ENCODE peak calls at places on chromosome 5, in ten cellular contexts. I is colonic mucosa; E is IMR-90; L is HCT116; C is Peyer's patch; X is kidney; Z is A549; T is CD8-positive, alpha-beta T cell; Y is AG04450; B is neuronal stem cell. S is an unnamed sample.

GRCh38 chr5:97297063-97297715 is 114.1 kb upstream of the RIOK2 start:
- DNase-seq in E (peak), Z (peak), C (peak), I (peak), X (no peak), Y (no peak), T (no peak), L (peak), B (peak), S (peak)

GRCh38 chr5:6583049-6583880 is 49.6 kb downstream of the NSUN2 start:
- DNase-seq in E (no peak), I (no peak), X (no peak), L (no peak), C (no peak), T (no peak), Y (no peak), Z (no peak), B (peak), S (no peak)

GRCh38 chr5:72452515-72453259 is 54.5 kb downstream of the ZNF366 start:
- DNase-seq in Y (peak), B (no peak), I (peak), C (peak), T (no peak), L (peak), E (peak), Z (peak), X (peak), S (peak)

GRCh38 chr5:123035950-123036390 is 555 bp downstream of the PPIC start:
- DNase-seq in L (peak), E (peak), Y (no peak), C (peak), B (peak), X (peak), I (peak), T (no peak), Z (peak), S (no peak)

GRCh38 chr5:132102101-132102701 is 28.6 kb downstream of the CSF2 start:
- DNase-seq in B (no peak), T (peak), E (no peak), Z (no peak), L (no peak), Y (no peak), X (no peak), C (no peak), I (no peak), S (no peak)

GRCh38 chr5:178114325-178115135 is 1.2 kb downstream of the N4BP3 start:
- DNase-seq in C (peak), T (peak), B (peak), I (peak), X (peak), L (no peak), E (no peak), Y (no peak), Z (no peak), S (no peak)

GRCh38 chr5:1167361-1167727 is 34.1 kb upstream of the SLC6A19 start:
- DNase-seq in T (no peak), X (no peak), Y (no peak), E (no peak), L (no peak), Z (no peak), B (no peak), C (no peak), I (no peak), S (no peak)

GRCh38 chr5:78835176-78835575 is 149.9 kb downstream of the ARSB start:
- DNase-seq in X (no peak), B (no peak), L (no peak), Y (no peak), I (no peak), Z (no peak), E (no peak), T (no peak), C (no peak), S (no peak)

GRCh38 chr5:126483156-126483555 is 59.9 kb downstream of the GRAMD2B start:
- DNase-seq in B (no peak), T (no peak), Z (no peak), C (no peak), Y (no peak), I (no peak), E (peak), X (no peak), L (no peak), S (no peak)

GRCh38 chr5:3277590-3278196 is 317.9 kb upstream of the IRX1 start:
- DNase-seq in T (no peak), B (peak), E (no peak), Y (no peak), C (no peak), I (no peak), X (no peak), Z (no peak), L (no peak), S (no peak)

GRCh38 chr5:87389635-87390034 is 23.1 kb downstream of the CCNH start:
- DNase-seq in X (no peak), Y (no peak), L (no peak), I (no peak), Z (no peak), C (no peak), B (no peak), T (no peak), E (no peak), S (no peak)

GRCh38 chr5:167513383-167513782 is 778.1 kb upstream of the WWC1 start:
- DNase-seq in B (no peak), L (no peak), T (no peak), Y (no peak), C (no peak), E (no peak), Z (no peak), I (no peak), X (no peak), S (no peak)

GRCh38 chr5:147740864-147741263 is 41.7 kb downstream of the JAKMIP2 start:
- DNase-seq in X (no peak), Z (peak), I (no peak), Y (no peak), L (no peak), C (no peak), E (no peak), T (no peak), B (no peak), S (no peak)

GRCh38 chr5:78843436-78843835 is 141.7 kb downstream of the ARSB start:
- DNase-seq in X (no peak), Z (no peak), B (no peak), I (no peak), C (no peak), L (no peak), T (no peak), Y (no peak), E (no peak), S (no peak)

GRCh38 chr5:119274767-119275130 is 81.1 kb upstream of the TNFAIP8 start:
- DNase-seq in E (peak), T (peak), B (no peak), I (no peak), X (no peak), L (peak), Z (no peak), Y (peak), C (no peak), S (peak)

GRCh38 chr5:170467000-170467707 is 36.7 kb upstream of the KCNIP1 start:
- DNase-seq in T (no peak), C (no peak), B (no peak), E (peak), L (no peak), Z (peak), Y (peak), X (no peak), I (no peak), S (peak)

GRCh38 chr5:33300209-33300742 is 140.5 kb upstream of the TARS1 start:
- DNase-seq in T (no peak), Y (no peak), E (no peak), Z (no peak), X (no peak), I (no peak), C (no peak), B (no peak), L (no peak), S (no peak)

GRCh38 chr5:42912184-42912766 is 100.6 kb upstream of the SELENOP start:
- DNase-seq in Y (peak), B (no peak), L (peak), I (no peak), C (peak), X (no peak), T (peak), Z (peak), E (peak), S (no peak)

GRCh38 chr5:170809551-170809950 is 26.0 kb downstream of the GABRP start:
- DNase-seq in B (peak), Y (peak), L (peak), Z (peak), T (no peak), C (peak), X (no peak), E (peak), I (no peak), S (peak)

GRCh38 chr5:16550316-16550952 is 66.4 kb downstream of the RETREG1 start:
- DNase-seq in I (peak), B (no peak), X (no peak), T (peak), E (peak), L (peak), Y (no peak), C (peak), Z (peak), S (no peak)
- H3K4me3 ChIP-seq in I (no peak), B (no peak), X (no peak), T (no peak), E (no peak), L (no peak), Y (no peak), C (no peak), Z (no peak), S (no peak)

GRCh38 chr5:116454417-116454927 is 120.2 kb downstream of the SEMA6A start:
- DNase-seq in Z (no peak), B (no peak), T (no peak), X (no peak), I (no peak), Y (peak), E (peak), L (no peak), C (no peak), S (peak)
- H3K4me3 ChIP-seq in Z (no peak), B (no peak), T (no peak), X (no peak), I (no peak), Y (peak), E (no peak), L (no peak), C (no peak), S (no peak)

GRCh38 chr5:15752886-15753285 is 252.9 kb downstream of the FBXL7 start:
- DNase-seq in B (no peak), X (peak), T (no peak), Z (no peak), Y (no peak), I (no peak), C (no peak), E (peak), L (no peak), S (peak)
- H3K4me3 ChIP-seq in B (no peak), X (peak), T (no peak), Z (no peak), Y (peak), I (no peak), C (no peak), E (peak), L (no peak), S (peak)

GRCh38 chr5:143923634-143924265 is 111.8 kb downstream of the HMHB1 start:
- DNase-seq in I (no peak), Z (peak), Y (no peak), E (peak), C (no peak), X (no peak), B (no peak), T (no peak), L (no peak), S (no peak)
- H3K4me3 ChIP-seq in I (no peak), Z (no peak), Y (no peak), E (no peak), C (no peak), X (no peak), B (no peak), T (no peak), L (no peak), S (no peak)

GRCh38 chr5:14034991-14035390 is 90.5 kb upstream of the DNAH5 start:
- DNase-seq in L (no peak), E (peak), C (no peak), Z (no peak), I (no peak), X (no peak), B (no peak), Y (no peak), T (no peak), S (no peak)

GRCh38 chr5:14035859-14036440 is 91.5 kb upstream of the DNAH5 start:
- DNase-seq in B (peak), Z (peak), Y (peak), E (peak), T (no peak), X (no peak), C (no peak), L (peak), I (peak), S (peak)

GRCh38 chr5:14038341-14038959 is 94.0 kb upstream of the DNAH5 start:
- DNase-seq in X (no peak), L (peak), Y (peak), E (peak), Z (peak), T (no peak), B (no peak), I (no peak), C (no peak), S (peak)

GRCh38 chr5:14036947-14037346 is 92.5 kb upstream of the DNAH5 start:
- DNase-seq in B (no peak), Z (no peak), T (no peak), X (no peak), C (no peak), L (no peak), I (no peak), Y (no peak), E (peak), S (no peak)

GRCh38 chr5:14036514-14036913 is 92.0 kb upstream of the DNAH5 start:
- DNase-seq in E (peak), C (no peak), L (no peak), Z (peak), B (no peak), I (no peak), X (no peak), Y (no peak), T (no peak), S (no peak)
- H3K4me3 ChIP-seq in E (no peak), C (no peak), L (peak), Z (peak), B (no peak), I (no peak), X (no peak), Y (peak), T (no peak), S (no peak)

GRCh38 chr5:124887223-124887622 is 140.8 kb upstream of the ZNF608 start:
- DNase-seq in B (no peak), X (no peak), C (no peak), I (no peak), L (no peak), Y (no peak), T (no peak), Z (no peak), E (no peak), S (no peak)

GRCh38 chr5:124888622-124889521 is 142.4 kb upstream of the ZNF608 start:
- DNase-seq in Y (no peak), C (no peak), B (no peak), E (no peak), T (no peak), Z (no peak), I (no peak), L (no peak), X (no peak), S (no peak)

GRCh38 chr5:124889850-124890249 is 143.4 kb upstream of the ZNF608 start:
- DNase-seq in T (no peak), Z (no peak), B (no peak), I (no peak), Y (no peak), X (no peak), C (no peak), L (no peak), E (no peak), S (no peak)

GRCh38 chr5:124889522-124889828 is 143.0 kb upstream of the ZNF608 start:
- DNase-seq in T (no peak), B (no peak), Y (no peak), C (no peak), X (no peak), E (no peak), Z (no peak), I (no peak), L (no peak), S (no peak)

DNA sequence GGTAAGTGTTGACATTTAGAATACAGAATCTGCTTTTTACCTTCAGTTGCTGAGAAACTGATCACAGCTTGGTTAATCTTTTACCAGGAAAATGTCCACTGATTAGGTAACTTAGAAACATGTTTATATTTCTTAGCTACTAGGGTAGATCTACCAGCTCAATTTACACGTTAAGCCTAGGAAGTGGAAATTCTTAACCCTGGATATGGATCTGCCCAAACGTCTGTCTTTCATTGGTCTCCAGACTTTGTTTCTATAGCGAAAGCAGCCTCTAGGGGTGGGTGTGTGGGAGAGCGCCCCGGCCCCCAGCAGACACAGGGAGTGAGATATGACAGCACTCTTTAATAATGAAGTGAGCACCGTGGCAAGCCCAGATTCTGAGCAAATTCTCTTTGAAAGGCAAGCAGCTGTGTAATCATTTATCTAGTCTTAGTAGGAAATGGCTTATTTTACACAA is 141.6 kb upstream of the ZNF608 start:
- DNase-seq in C (no peak), I (no peak), L (no peak), Y (no peak), X (no peak), E (no peak), B (no peak), Z (peak), T (no peak), S (no peak)
- H3K4me3 ChIP-seq in C (peak), I (peak), L (no peak), Y (no peak), X (peak), E (no peak), B (no peak), Z (peak), T (no peak), S (no peak)

S was measured in skeletal muscle cell.